ENCODE peak calls at places on chromosomes 11 and 22, in six cellular contexts. X, Q, D, H, I and K are unnamed samples.

GRCh38 chr11:10303558-10304363 is 1.1 kb upstream of the ADM start:
- DNase-seq in Q (peak), D (peak), H (peak), X (peak), I (peak), K (peak)

GRCh38 chr11:32597914-32598313 is 14.3 kb downstream of the EIF3M start:
- DNase-seq in D (no peak), H (no peak), X (no peak), I (no peak), Q (no peak), K (no peak)

GRCh38 chr11:61974766-61975631 is 7.6 kb upstream of the FTH1 start:
- DNase-seq in H (no peak), I (peak), Q (no peak), X (peak), D (peak), K (peak)

GRCh38 chr11:29040489-29040888 is 932.3 kb downstream of the METTL15 start:
- DNase-seq in H (no peak), I (no peak), D (no peak), X (no peak), Q (no peak), K (no peak)

GRCh38 chr22:27247691-27248434 is 553.7 kb downstream of the MN1 start:
- DNase-seq in H (peak), I (peak), X (no peak), Q (peak), D (peak), K (peak)

GRCh38 chr11:111303476-111303875 is 5.1 kb downstream of the POU2AF3 start:
- DNase-seq in H (no peak), X (peak), Q (no peak), I (no peak), D (no peak), K (no peak)

GRCh38 chr11:106728861-106729260 is 289.4 kb downstream of the GUCY1A2 start:
- DNase-seq in X (no peak), I (no peak), Q (no peak), D (no peak), H (no peak), K (no peak)

GRCh38 chr22:33798401-33798800 is 121.9 kb downstream of the LARGE1 start:
- DNase-seq in H (no peak), X (no peak), I (no peak), D (no peak), Q (peak), K (no peak)

GRCh38 chr11:107545101-107545514 is 20.4 kb downstream of the ALKBH8 start:
- DNase-seq in D (no peak), H (peak), Q (peak), X (no peak), I (peak), K (peak)

GRCh38 chr11:63635762-63636465 is 21.7 kb upstream of the PLAAT3 start:
- DNase-seq in I (peak), X (peak), H (peak), Q (peak), D (no peak), K (peak)

GRCh38 chr22:26570126-26570525 is 19.8 kb downstream of the TPST2 start:
- DNase-seq in D (no peak), X (peak), H (no peak), Q (no peak), I (no peak), K (no peak)

GRCh38 chr11:91947215-91947614 is 277.4 kb upstream of the FAT3 start:
- DNase-seq in H (peak), I (peak), D (peak), X (peak), Q (peak), K (peak)

GRCh38 chr11:17505146-17505545 is 28.5 kb upstream of the ABCC8 start:
- DNase-seq in I (no peak), D (no peak), H (no peak), Q (no peak), X (no peak), K (no peak)

GRCh38 chr11:17508816-17509215 is 32.2 kb upstream of the ABCC8 start:
- DNase-seq in D (no peak), X (no peak), I (no peak), H (no peak), Q (no peak), K (no peak)

GRCh38 chr11:17506314-17506713 is 29.7 kb upstream of the ABCC8 start:
- DNase-seq in X (no peak), I (no peak), D (no peak), Q (no peak), H (no peak), K (no peak)

GRCh38 chr11:17508306-17508705 is 31.7 kb upstream of the ABCC8 start:
- DNase-seq in X (no peak), D (no peak), Q (no peak), H (peak), I (peak), K (no peak)

DNA sequence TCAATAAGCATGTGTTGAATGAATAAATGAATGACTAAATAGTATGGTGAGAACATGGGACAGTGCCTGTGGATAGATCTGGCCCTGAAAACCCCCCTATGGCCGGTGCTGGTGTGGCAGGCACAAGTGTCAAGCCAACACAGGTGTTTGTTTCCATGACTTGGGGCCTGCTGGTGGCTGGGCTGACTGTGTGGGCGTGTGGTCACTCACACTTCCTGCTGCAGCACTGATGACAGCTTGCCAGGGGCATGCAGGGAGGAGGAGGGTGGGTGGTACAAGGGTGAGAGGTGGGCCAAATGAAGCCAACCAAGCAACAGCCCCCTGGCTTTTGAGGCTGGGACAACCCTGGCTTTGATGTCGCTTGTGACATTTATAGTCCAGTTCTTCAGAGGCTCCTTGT is 30.3 kb upstream of the ABCC8 start:
- DNase-seq in D (no peak), I (no peak), Q (no peak), H (no peak), X (no peak), K (no peak)
- TF ChIP-seq CTCF in D (no peak), I (no peak), Q (no peak), H (no peak), X (no peak), K (no peak)

GRCh38 chr11:57277845-57278720 is 41.0 kb upstream of the APLNR start:
- DNase-seq in Q (peak), D (peak), I (peak), X (peak), H (peak), K (peak)
- H3K4me3 ChIP-seq in Q (peak), D (no peak), I (peak), X (no peak), H (no peak), K (peak)

GRCh38 chr22:34917239-34917638 is 148.7 kb upstream of the ISX start:
- DNase-seq in D (no peak), H (no peak), I (no peak), Q (peak), X (no peak), K (no peak)
- TF ChIP-seq CTCF in D (no peak), H (no peak), I (no peak), Q (no peak), X (no peak), K (no peak)

DNA sequence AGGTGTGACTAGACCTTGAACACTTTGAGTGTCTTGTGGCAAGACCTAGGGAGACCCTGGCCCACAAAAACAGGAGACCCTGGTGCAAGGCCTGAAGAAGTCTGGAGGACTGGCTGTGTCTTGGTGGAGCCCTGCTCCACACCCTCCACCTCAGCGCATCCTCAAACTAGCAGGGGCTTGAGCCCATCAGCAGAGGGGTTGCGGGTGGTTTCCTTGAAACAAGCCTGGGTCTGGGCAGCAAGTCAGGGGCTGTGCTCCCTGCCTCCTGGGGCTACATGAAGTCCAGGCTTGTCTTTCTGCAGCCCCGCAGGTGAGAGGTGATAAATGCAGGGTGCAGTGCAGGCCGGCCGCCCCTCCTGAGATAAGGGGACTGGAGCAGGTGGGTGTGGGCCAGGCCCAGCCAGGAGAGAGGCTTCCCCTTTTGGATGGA is 2.9 kb downstream of the CDKN1C start:
- DNase-seq in Q (no peak), D (no peak), I (no peak), X (no peak), H (no peak), K (no peak)
- H3K4me3 ChIP-seq in Q (no peak), D (no peak), I (no peak), X (no peak), H (no peak), K (no peak)

GRCh38 chr22:36577019-36577418 is 48.1 kb upstream of the EIF3D start:
- DNase-seq in I (peak), Q (peak), D (no peak), H (peak), X (no peak), K (peak)
- TF ChIP-seq CTCF in I (no peak), Q (peak), D (no peak), H (no peak), X (no peak), K (no peak)

GRCh38 chr11:75667268-75667830 is 1.5 kb downstream of the MAP6 start:
- DNase-seq in D (no peak), X (peak), Q (peak), I (no peak), H (no peak), K (peak)
- H3K4me3 ChIP-seq in D (peak), X (peak), Q (peak), I (peak), H (peak), K (peak)

GRCh38 chr11:86244522-86245368 is at the start of gene EED:
- DNase-seq in X (peak), H (peak), Q (peak), I (peak), D (peak), K (peak)
- TF ChIP-seq CTCF in X (peak), H (no peak), Q (no peak), I (no peak), D (no peak), K (no peak)

GRCh38 chr11:47573321-47573720 is 5.4 kb downstream of the KBTBD4 start:
- DNase-seq in Q (no peak), D (peak), X (no peak), H (no peak), I (no peak), K (no peak)

GRCh38 chr11:47571012-47571729 is 5.8 kb downstream of the PTPMT1 start:
- DNase-seq in D (no peak), X (no peak), Q (no peak), H (no peak), I (no peak), K (no peak)

GRCh38 chr11:47571895-47572294 is 6.5 kb downstream of the PTPMT1 start:
- DNase-seq in I (peak), D (no peak), X (no peak), H (peak), Q (peak), K (no peak)

GRCh38 chr11:47569646-47570045 is 4.2 kb downstream of the PTPMT1 start:
- DNase-seq in Q (no peak), X (no peak), D (no peak), H (no peak), I (no peak), K (no peak)

DNA sequence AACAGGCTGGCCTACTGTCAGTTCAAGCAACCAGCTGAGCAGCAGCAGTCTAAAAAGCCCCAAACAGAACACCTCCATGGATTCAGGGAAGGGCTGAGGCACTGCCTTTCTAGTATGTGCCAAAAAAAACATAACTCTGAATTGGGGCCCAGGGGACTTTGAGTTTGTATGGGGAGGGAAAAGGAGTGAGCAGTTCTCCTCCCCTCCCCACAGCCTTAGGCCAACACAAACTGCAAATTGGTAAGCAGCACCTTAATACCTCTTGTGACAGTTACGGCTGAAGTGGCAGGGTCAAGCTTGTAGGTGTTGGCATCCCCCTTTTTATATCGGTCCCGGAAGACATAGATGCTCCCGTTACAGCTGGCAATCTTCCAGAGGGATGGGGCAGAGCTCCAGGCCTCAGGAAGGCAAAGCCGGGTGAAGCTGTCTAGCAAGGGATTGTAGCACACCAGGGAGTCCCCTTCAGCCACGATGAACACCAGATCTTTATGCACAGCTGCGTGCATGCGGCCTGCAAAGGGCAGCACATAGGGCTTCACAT is 6.0 kb downstream of the KBTBD4 start:
- DNase-seq in D (peak), Q (no peak), H (peak), I (peak), X (no peak), K (no peak)
- H3K4me3 ChIP-seq in D (no peak), Q (no peak), H (no peak), I (no peak), X (no peak), K (no peak)

GRCh38 chr22:32411829-32412592 is at the start of gene RTCB:
- DNase-seq in X (peak), Q (peak), D (peak), H (peak), I (peak), K (peak)
- TF ChIP-seq CTCF in X (peak), Q (no peak), D (no peak), H (no peak), I (no peak), K (no peak)

DNA sequence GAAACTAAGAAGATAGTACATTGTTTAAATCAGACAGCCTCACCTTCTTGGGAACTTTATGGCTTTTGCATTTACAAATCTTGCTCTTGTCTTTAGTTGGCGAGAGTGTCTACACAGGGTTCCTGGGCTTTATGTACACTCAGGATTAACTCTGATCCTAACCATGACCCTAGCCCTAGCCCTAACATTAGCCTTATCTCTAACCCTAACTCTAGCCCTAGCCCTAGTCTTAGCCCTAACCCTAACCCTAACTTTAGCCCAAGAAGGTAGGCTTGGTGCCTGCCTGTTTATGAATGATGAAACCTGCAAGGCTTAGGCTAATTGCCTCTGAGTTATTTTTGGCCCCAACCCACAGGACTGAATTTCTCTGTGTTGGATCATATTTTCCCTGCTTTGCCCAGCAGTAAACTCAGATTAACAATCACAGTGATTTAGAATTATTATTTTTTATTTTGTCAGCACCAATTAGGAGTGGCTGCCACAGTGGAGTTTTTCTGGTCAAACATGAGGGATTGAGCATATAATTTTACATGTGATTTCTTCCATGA is 44.1 kb upstream of the OR9Q1 start:
- DNase-seq in I (no peak), Q (no peak), X (no peak), H (no peak), D (no peak), K (no peak)
- H3K4me3 ChIP-seq in I (no peak), Q (no peak), X (no peak), H (no peak), D (no peak), K (no peak)